ENCODE peak calls at places on chromosomes 13 and 19, in five cellular contexts. One of them, this sample, is unnamed.

GRCh38 chr19:51546650-51547396 is 15.4 kb upstream of the SIGLEC6 start:
- DNase-seq in GM13977: no peak
- DNase-seq in ureter: no peak
- DNase-seq in stimulated activated CD8-positive, alpha-beta memory T cell treated with anti-CD3 and anti-CD28 coated beads, Interleukin-4, amount 100 ng/mL, for 24 hours: no peak
- DNase-seq in cardiac muscle cell: no peak
- DNase-seq in this sample: peak

GRCh38 chr13:109408596-109409382 is 377.6 kb downstream of the IRS2 start:
- DNase-seq in cardiac muscle cell: no peak
- DNase-seq in stimulated activated CD8-positive, alpha-beta memory T cell treated with anti-CD3 and anti-CD28 coated beads, Interleukin-4, amount 100 ng/mL, for 24 hours: no peak
- DNase-seq in ureter: no peak
- DNase-seq in GM13977: no peak
- DNase-seq in this sample: no peak

GRCh38 chr19:3369337-3370213 is 3.2 kb downstream of the NFIC start:
- DNase-seq in ureter: no peak
- DNase-seq in stimulated activated CD8-positive, alpha-beta memory T cell treated with anti-CD3 and anti-CD28 coated beads, Interleukin-4, amount 100 ng/mL, for 24 hours: no peak
- DNase-seq in cardiac muscle cell: no peak
- DNase-seq in GM13977: peak
- DNase-seq in this sample: no peak

GRCh38 chr19:53908933-53909415 is at the start of gene CACNG7:
- DNase-seq in stimulated activated CD8-positive, alpha-beta memory T cell treated with anti-CD3 and anti-CD28 coated beads, Interleukin-4, amount 100 ng/mL, for 24 hours: no peak
- DNase-seq in cardiac muscle cell: no peak
- DNase-seq in GM13977: peak
- DNase-seq in ureter: no peak
- DNase-seq in this sample: no peak

GRCh38 chr19:4814625-4815425 is 16.7 kb downstream of the TICAM1 start:
- DNase-seq in stimulated activated CD8-positive, alpha-beta memory T cell treated with anti-CD3 and anti-CD28 coated beads, Interleukin-4, amount 100 ng/mL, for 24 hours: no peak
- DNase-seq in cardiac muscle cell: no peak
- DNase-seq in ureter: no peak
- DNase-seq in GM13977: no peak
- DNase-seq in this sample: no peak

GRCh38 chr13:84400711-84401110 is 518.4 kb upstream of the SLITRK1 start:
- DNase-seq in ureter: no peak
- DNase-seq in cardiac muscle cell: no peak
- DNase-seq in GM13977: no peak
- DNase-seq in stimulated activated CD8-positive, alpha-beta memory T cell treated with anti-CD3 and anti-CD28 coated beads, Interleukin-4, amount 100 ng/mL, for 24 hours: no peak
- DNase-seq in this sample: no peak

GRCh38 chr13:84574851-84575250 is 692.6 kb upstream of the SLITRK1 start:
- DNase-seq in GM13977: no peak
- DNase-seq in ureter: no peak
- DNase-seq in stimulated activated CD8-positive, alpha-beta memory T cell treated with anti-CD3 and anti-CD28 coated beads, Interleukin-4, amount 100 ng/mL, for 24 hours: no peak
- DNase-seq in cardiac muscle cell: no peak
- DNase-seq in this sample: no peak

GRCh38 chr13:33615436-33615835 is 202.5 kb upstream of the RFC3 start:
- DNase-seq in cardiac muscle cell: no peak
- DNase-seq in stimulated activated CD8-positive, alpha-beta memory T cell treated with anti-CD3 and anti-CD28 coated beads, Interleukin-4, amount 100 ng/mL, for 24 hours: no peak
- DNase-seq in ureter: no peak
- DNase-seq in GM13977: no peak
- DNase-seq in this sample: no peak

GRCh38 chr19:4186087-4186993 is 3.9 kb downstream of the ANKRD24 start:
- DNase-seq in cardiac muscle cell: peak
- DNase-seq in ureter: peak
- DNase-seq in GM13977: peak
- DNase-seq in stimulated activated CD8-positive, alpha-beta memory T cell treated with anti-CD3 and anti-CD28 coated beads, Interleukin-4, amount 100 ng/mL, for 24 hours: peak
- DNase-seq in this sample: peak

GRCh38 chr19:23855676-23856075 is 59.0 kb upstream of the ZNF726 start:
- DNase-seq in ureter: no peak
- DNase-seq in GM13977: no peak
- DNase-seq in cardiac muscle cell: no peak
- DNase-seq in stimulated activated CD8-positive, alpha-beta memory T cell treated with anti-CD3 and anti-CD28 coated beads, Interleukin-4, amount 100 ng/mL, for 24 hours: no peak
- DNase-seq in this sample: no peak

GRCh38 chr19:46635920-46636761 is at the start of gene GNG8:
- DNase-seq in ureter: no peak
- DNase-seq in stimulated activated CD8-positive, alpha-beta memory T cell treated with anti-CD3 and anti-CD28 coated beads, Interleukin-4, amount 100 ng/mL, for 24 hours: no peak
- DNase-seq in GM13977: no peak
- DNase-seq in cardiac muscle cell: peak
- DNase-seq in this sample: no peak

GRCh38 chr13:42211704-42212103 is 60.2 kb upstream of the AKAP11 start:
- DNase-seq in cardiac muscle cell: no peak
- DNase-seq in ureter: no peak
- DNase-seq in GM13977: no peak
- DNase-seq in stimulated activated CD8-positive, alpha-beta memory T cell treated with anti-CD3 and anti-CD28 coated beads, Interleukin-4, amount 100 ng/mL, for 24 hours: no peak
- DNase-seq in this sample: no peak

GRCh38 chr19:52734340-52734892 is 428 bp downstream of the ZNF611 start:
- DNase-seq in cardiac muscle cell: peak
- DNase-seq in GM13977: peak
- DNase-seq in stimulated activated CD8-positive, alpha-beta memory T cell treated with anti-CD3 and anti-CD28 coated beads, Interleukin-4, amount 100 ng/mL, for 24 hours: no peak
- DNase-seq in ureter: peak
- DNase-seq in this sample: no peak

GRCh38 chr13:44311011-44311481 is 62.6 kb upstream of the SERP2 start:
- DNase-seq in ureter: peak
- DNase-seq in stimulated activated CD8-positive, alpha-beta memory T cell treated with anti-CD3 and anti-CD28 coated beads, Interleukin-4, amount 100 ng/mL, for 24 hours: no peak
- DNase-seq in cardiac muscle cell: no peak
- DNase-seq in GM13977: no peak
- DNase-seq in this sample: no peak

GRCh38 chr19:41225238-41226052 is 6.4 kb downstream of the AXL start:
- DNase-seq in ureter: peak
- DNase-seq in GM13977: no peak
- DNase-seq in stimulated activated CD8-positive, alpha-beta memory T cell treated with anti-CD3 and anti-CD28 coated beads, Interleukin-4, amount 100 ng/mL, for 24 hours: peak
- DNase-seq in cardiac muscle cell: peak
- DNase-seq in this sample: peak

GRCh38 chr19:2190848-2191455 is 27.2 kb downstream of the DOT1L start:
- DNase-seq in GM13977: no peak
- DNase-seq in ureter: no peak
- DNase-seq in cardiac muscle cell: no peak
- DNase-seq in stimulated activated CD8-positive, alpha-beta memory T cell treated with anti-CD3 and anti-CD28 coated beads, Interleukin-4, amount 100 ng/mL, for 24 hours: no peak
- DNase-seq in this sample: no peak

GRCh38 chr19:33259532-33259931 is 33.9 kb upstream of the SLC7A10 start:
- DNase-seq in ureter: no peak
- DNase-seq in stimulated activated CD8-positive, alpha-beta memory T cell treated with anti-CD3 and anti-CD28 coated beads, Interleukin-4, amount 100 ng/mL, for 24 hours: no peak
- DNase-seq in GM13977: no peak
- DNase-seq in cardiac muscle cell: no peak
- DNase-seq in this sample: no peak

GRCh38 chr13:50366488-50367174 is 351.4 kb downstream of the KCNRG start:
- DNase-seq in cardiac muscle cell: no peak
- DNase-seq in GM13977: peak
- DNase-seq in ureter: no peak
- DNase-seq in stimulated activated CD8-positive, alpha-beta memory T cell treated with anti-CD3 and anti-CD28 coated beads, Interleukin-4, amount 100 ng/mL, for 24 hours: peak
- DNase-seq in this sample: no peak

GRCh38 chr13:109271991-109272454 is 514.4 kb downstream of the IRS2 start:
- DNase-seq in ureter: no peak
- DNase-seq in GM13977: no peak
- DNase-seq in cardiac muscle cell: no peak
- DNase-seq in stimulated activated CD8-positive, alpha-beta memory T cell treated with anti-CD3 and anti-CD28 coated beads, Interleukin-4, amount 100 ng/mL, for 24 hours: no peak
- DNase-seq in this sample: no peak

GRCh38 chr19:36417752-36418286 is 625 bp downstream of the ZFP82 start:
- DNase-seq in GM13977: no peak
- DNase-seq in cardiac muscle cell: no peak
- DNase-seq in ureter: no peak
- DNase-seq in stimulated activated CD8-positive, alpha-beta memory T cell treated with anti-CD3 and anti-CD28 coated beads, Interleukin-4, amount 100 ng/mL, for 24 hours: no peak
- DNase-seq in this sample: no peak

GRCh38 chr19:29964171-29964570 is 22.1 kb downstream of the URI1 start:
- DNase-seq in GM13977: no peak
- DNase-seq in stimulated activated CD8-positive, alpha-beta memory T cell treated with anti-CD3 and anti-CD28 coated beads, Interleukin-4, amount 100 ng/mL, for 24 hours: no peak
- DNase-seq in cardiac muscle cell: no peak
- DNase-seq in ureter: no peak
- DNase-seq in this sample: no peak

GRCh38 chr13:41268764-41269163 is 5.4 kb upstream of the MTRF1 start:
- DNase-seq in GM13977: no peak
- DNase-seq in ureter: no peak
- DNase-seq in cardiac muscle cell: peak
- DNase-seq in stimulated activated CD8-positive, alpha-beta memory T cell treated with anti-CD3 and anti-CD28 coated beads, Interleukin-4, amount 100 ng/mL, for 24 hours: no peak
- DNase-seq in this sample: no peak

GRCh38 chr13:110186221-110186838 is 120.6 kb downstream of the COL4A1 start:
- DNase-seq in stimulated activated CD8-positive, alpha-beta memory T cell treated with anti-CD3 and anti-CD28 coated beads, Interleukin-4, amount 100 ng/mL, for 24 hours: no peak
- DNase-seq in cardiac muscle cell: no peak
- DNase-seq in GM13977: no peak
- DNase-seq in ureter: no peak
- DNase-seq in this sample: no peak

GRCh38 chr13:114120486-114121430 is 11.7 kb downstream of the RASA3 start:
- DNase-seq in ureter: no peak
- DNase-seq in cardiac muscle cell: no peak
- DNase-seq in GM13977: no peak
- DNase-seq in stimulated activated CD8-positive, alpha-beta memory T cell treated with anti-CD3 and anti-CD28 coated beads, Interleukin-4, amount 100 ng/mL, for 24 hours: no peak
- DNase-seq in this sample: no peak

GRCh38 chr13:80337706-80338105 is 3.2 kb downstream of the SPRY2 start:
- DNase-seq in ureter: no peak
- DNase-seq in GM13977: no peak
- DNase-seq in stimulated activated CD8-positive, alpha-beta memory T cell treated with anti-CD3 and anti-CD28 coated beads, Interleukin-4, amount 100 ng/mL, for 24 hours: no peak
- DNase-seq in cardiac muscle cell: no peak
- DNase-seq in this sample: no peak

GRCh38 chr13:98761126-98761978 is 8.9 kb upstream of the SLC15A1 start:
- DNase-seq in GM13977: peak
- DNase-seq in ureter: no peak
- DNase-seq in cardiac muscle cell: no peak
- DNase-seq in stimulated activated CD8-positive, alpha-beta memory T cell treated with anti-CD3 and anti-CD28 coated beads, Interleukin-4, amount 100 ng/mL, for 24 hours: no peak
- DNase-seq in this sample: no peak

GRCh38 chr13:50222569-50223332 is 207.5 kb downstream of the KCNRG start:
- DNase-seq in GM13977: no peak
- DNase-seq in stimulated activated CD8-positive, alpha-beta memory T cell treated with anti-CD3 and anti-CD28 coated beads, Interleukin-4, amount 100 ng/mL, for 24 hours: no peak
- DNase-seq in ureter: peak
- DNase-seq in cardiac muscle cell: no peak
- DNase-seq in this sample: peak

GRCh38 chr13:90238433-90238832 is 1109.1 kb upstream of the MIR17HG start:
- DNase-seq in GM13977: no peak
- DNase-seq in cardiac muscle cell: no peak
- DNase-seq in stimulated activated CD8-positive, alpha-beta memory T cell treated with anti-CD3 and anti-CD28 coated beads, Interleukin-4, amount 100 ng/mL, for 24 hours: no peak
- DNase-seq in ureter: no peak
- DNase-seq in this sample: no peak

GRCh38 chr13:44715287-44716224 is 139.4 kb upstream of the TSC22D1 start:
- DNase-seq in stimulated activated CD8-positive, alpha-beta memory T cell treated with anti-CD3 and anti-CD28 coated beads, Interleukin-4, amount 100 ng/mL, for 24 hours: no peak
- DNase-seq in GM13977: no peak
- DNase-seq in ureter: no peak
- DNase-seq in cardiac muscle cell: no peak
- DNase-seq in this sample: no peak

GRCh38 chr19:33186431-33186830 is 7.7 kb upstream of the LRP3 start:
- DNase-seq in GM13977: no peak
- DNase-seq in cardiac muscle cell: no peak
- DNase-seq in stimulated activated CD8-positive, alpha-beta memory T cell treated with anti-CD3 and anti-CD28 coated beads, Interleukin-4, amount 100 ng/mL, for 24 hours: no peak
- DNase-seq in ureter: no peak
- DNase-seq in this sample: no peak

GRCh38 chr19:29323046-29323971 is 110.4 kb upstream of the UQCRFS1 start:
- DNase-seq in cardiac muscle cell: no peak
- DNase-seq in ureter: peak
- DNase-seq in stimulated activated CD8-positive, alpha-beta memory T cell treated with anti-CD3 and anti-CD28 coated beads, Interleukin-4, amount 100 ng/mL, for 24 hours: no peak
- DNase-seq in GM13977: no peak
- DNase-seq in this sample: peak

GRCh38 chr13:107827840-107828549 is 387.3 kb downstream of the LIG4 start:
- DNase-seq in GM13977: no peak
- DNase-seq in stimulated activated CD8-positive, alpha-beta memory T cell treated with anti-CD3 and anti-CD28 coated beads, Interleukin-4, amount 100 ng/mL, for 24 hours: no peak
- DNase-seq in ureter: no peak
- DNase-seq in cardiac muscle cell: no peak
- DNase-seq in this sample: no peak

GRCh38 chr19:2436384-2436783 is 9.0 kb upstream of the TIMM13 start:
- DNase-seq in GM13977: no peak
- DNase-seq in ureter: no peak
- DNase-seq in cardiac muscle cell: no peak
- DNase-seq in stimulated activated CD8-positive, alpha-beta memory T cell treated with anti-CD3 and anti-CD28 coated beads, Interleukin-4, amount 100 ng/mL, for 24 hours: no peak
- DNase-seq in this sample: no peak

GRCh38 chr13:43422061-43422460 is 364.7 kb downstream of the ENOX1 start:
- DNase-seq in cardiac muscle cell: no peak
- DNase-seq in GM13977: no peak
- DNase-seq in ureter: no peak
- DNase-seq in stimulated activated CD8-positive, alpha-beta memory T cell treated with anti-CD3 and anti-CD28 coated beads, Interleukin-4, amount 100 ng/mL, for 24 hours: no peak
- DNase-seq in this sample: no peak

GRCh38 chr13:81929988-81930387 is 1589.1 kb upstream of the SPRY2 start:
- DNase-seq in stimulated activated CD8-positive, alpha-beta memory T cell treated with anti-CD3 and anti-CD28 coated beads, Interleukin-4, amount 100 ng/mL, for 24 hours: no peak
- DNase-seq in ureter: no peak
- DNase-seq in GM13977: no peak
- DNase-seq in cardiac muscle cell: peak
- DNase-seq in this sample: no peak

GRCh38 chr13:28659611-28659970 is 661 bp downstream of the POMP start:
- DNase-seq in ureter: no peak
- DNase-seq in stimulated activated CD8-positive, alpha-beta memory T cell treated with anti-CD3 and anti-CD28 coated beads, Interleukin-4, amount 100 ng/mL, for 24 hours: no peak
- DNase-seq in GM13977: no peak
- DNase-seq in cardiac muscle cell: no peak
- DNase-seq in this sample: no peak

GRCh38 chr19:15251749-15252397 is 19.6 kb upstream of the EPHX3 start:
- DNase-seq in GM13977: no peak
- DNase-seq in stimulated activated CD8-positive, alpha-beta memory T cell treated with anti-CD3 and anti-CD28 coated beads, Interleukin-4, amount 100 ng/mL, for 24 hours: no peak
- DNase-seq in ureter: peak
- DNase-seq in cardiac muscle cell: peak
- DNase-seq in this sample: peak

GRCh38 chr13:31476266-31476665 is 263.1 kb upstream of the RXFP2 start:
- DNase-seq in cardiac muscle cell: peak
- DNase-seq in GM13977: no peak
- DNase-seq in stimulated activated CD8-positive, alpha-beta memory T cell treated with anti-CD3 and anti-CD28 coated beads, Interleukin-4, amount 100 ng/mL, for 24 hours: no peak
- DNase-seq in ureter: no peak
- DNase-seq in this sample: no peak

This sample was measured in right atrium auricular region.